ENCODE peak calls at places on chromosomes 2 and 18, in seven cellular contexts. J is HCT116, N is neural progenitor cell, A is A549, M is gastrocnemius medialis, W is hepatocyte, C is tibial nerve. E is an unnamed sample.

GRCh38 chr2:69482471-69482870 is 45.2 kb upstream of the NFU1 start:
- DNase-seq in M (no peak), N (no peak), A (no peak), W (no peak), C (no peak), J (no peak), E (no peak)

GRCh38 chr2:127535422-127535901 is at the start of gene MYO7B:
- DNase-seq in A (no peak), J (no peak), N (no peak), M (no peak), C (no peak), W (peak), E (no peak)

GRCh38 chr2:1742680-1743395 is 1.5 kb downstream of the PXDN start:
- DNase-seq in A (peak), N (peak), W (peak), C (peak), J (no peak), M (peak), E (no peak)

GRCh38 chr2:136347976-136348375 is 230.0 kb upstream of the CXCR4 start:
- DNase-seq in A (no peak), M (no peak), W (no peak), C (no peak), N (peak), J (no peak), E (no peak)

GRCh38 chr18:68150976-68151375 is 563.9 kb downstream of the TMX3 start:
- DNase-seq in A (no peak), W (no peak), J (no peak), M (no peak), C (no peak), N (no peak), E (no peak)

GRCh38 chr2:26768759-26769500 is 4.8 kb downstream of the SLC35F6 start:
- DNase-seq in M (peak), W (peak), A (peak), J (peak), C (peak), N (no peak), E (peak)

GRCh38 chr2:238130696-238131628 is 7.5 kb upstream of the KLHL30 start:
- DNase-seq in N (no peak), C (no peak), J (no peak), W (no peak), A (no peak), M (no peak), E (no peak)

GRCh38 chr2:144404621-144405312 is 115.2 kb downstream of the ZEB2 start:
- DNase-seq in J (no peak), A (no peak), W (no peak), C (no peak), N (no peak), M (peak), E (no peak)

GRCh38 chr2:197258580-197258979 is 52.0 kb downstream of the ANKRD44 start:
- DNase-seq in M (no peak), C (no peak), N (no peak), J (no peak), A (no peak), W (no peak), E (no peak)

GRCh38 chr2:58919316-58919715 is 678.2 kb upstream of the FANCL start:
- DNase-seq in M (no peak), C (no peak), J (no peak), A (no peak), W (no peak), N (no peak), E (no peak)

GRCh38 chr18:60248563-60249330 is 123.8 kb downstream of the MC4R start:
- DNase-seq in W (no peak), M (no peak), J (no peak), N (no peak), C (no peak), A (no peak), E (no peak)

GRCh38 chr18:39389800-39390379 is 1824.3 kb upstream of the CELF4 start:
- DNase-seq in J (no peak), M (no peak), C (no peak), N (peak), W (no peak), A (no peak), E (no peak)

GRCh38 chr2:127086800-127087737 is 19.9 kb downstream of the BIN1 start:
- DNase-seq in M (peak), A (no peak), J (no peak), W (peak), N (peak), C (peak), E (no peak)

GRCh38 chr2:161122772-161123530 is 37.3 kb upstream of the TANK start:
- DNase-seq in W (peak), C (no peak), J (peak), A (peak), M (peak), N (no peak), E (no peak)

GRCh38 chr2:241855888-241856422 is 2.7 kb downstream of the PDCD1 start:
- DNase-seq in W (no peak), M (peak), C (no peak), A (no peak), J (no peak), N (no peak), E (no peak)

GRCh38 chr2:47065771-47066380 is 89.2 kb downstream of the STPG4 start:
- DNase-seq in A (no peak), C (no peak), J (no peak), N (no peak), W (no peak), M (no peak), E (no peak)

GRCh38 chr2:138572318-138572717 is 70.7 kb downstream of the SPOPL start:
- DNase-seq in J (no peak), A (no peak), C (no peak), M (no peak), W (no peak), N (no peak), E (no peak)

GRCh38 chr2:208970070-208970469 is 453.8 kb upstream of the MAP2 start:
- DNase-seq in M (no peak), N (no peak), A (no peak), W (no peak), J (no peak), C (no peak), E (no peak)

GRCh38 chr2:15614545-15615309 is 23.1 kb downstream of the DDX1 start:
- DNase-seq in N (no peak), A (no peak), J (no peak), W (no peak), M (no peak), C (no peak), E (no peak)

GRCh38 chr2:215796160-215796559 is 217.2 kb downstream of the MREG start:
- DNase-seq in A (no peak), J (no peak), W (no peak), C (no peak), M (no peak), N (no peak), E (no peak)

GRCh38 chr2:11073251-11073650 is 82.0 kb upstream of the SLC66A3 start:
- DNase-seq in W (peak), A (no peak), M (no peak), C (no peak), J (peak), N (peak), E (no peak)

GRCh38 chr18:29234751-29235150 is 1057.8 kb upstream of the CDH2 start:
- DNase-seq in N (no peak), A (no peak), C (no peak), M (no peak), J (no peak), W (no peak), E (no peak)

GRCh38 chr2:172428841-172429173 is 1.4 kb downstream of the ITGA6 start:
- DNase-seq in M (no peak), N (no peak), J (no peak), C (no peak), A (no peak), W (no peak), E (no peak)

GRCh38 chr2:160719116-160719515 is 225.5 kb upstream of the RBMS1 start:
- DNase-seq in A (no peak), N (no peak), J (no peak), W (no peak), M (no peak), C (no peak), E (no peak)

GRCh38 chr18:70469916-70470315 is 181.1 kb downstream of the SOCS6 start:
- DNase-seq in W (no peak), C (no peak), M (no peak), J (no peak), A (no peak), N (peak), E (peak)

GRCh38 chr2:71603311-71603794 is 150.0 kb downstream of the DYSF start:
- DNase-seq in W (no peak), N (no peak), M (peak), J (no peak), C (peak), A (no peak), E (no peak)

GRCh38 chr2:221518201-221518936 is 53.7 kb downstream of the EPHA4 start:
- DNase-seq in J (no peak), A (no peak), C (no peak), W (no peak), M (no peak), N (no peak), E (no peak)

GRCh38 chr18:27428120-27428519 is 243.0 kb upstream of the CHST9 start:
- DNase-seq in J (no peak), W (peak), N (no peak), A (no peak), M (no peak), C (no peak), E (no peak)

GRCh38 chr18:5895300-5895885 is at the start of gene TMEM200C:
- DNase-seq in W (peak), A (no peak), M (no peak), J (no peak), C (no peak), N (peak), E (no peak)

GRCh38 chr18:45518770-45519169 is 96.5 kb upstream of the SLC14A2 start:
- DNase-seq in M (no peak), W (no peak), A (no peak), J (no peak), N (no peak), C (no peak), E (no peak)

DNA sequence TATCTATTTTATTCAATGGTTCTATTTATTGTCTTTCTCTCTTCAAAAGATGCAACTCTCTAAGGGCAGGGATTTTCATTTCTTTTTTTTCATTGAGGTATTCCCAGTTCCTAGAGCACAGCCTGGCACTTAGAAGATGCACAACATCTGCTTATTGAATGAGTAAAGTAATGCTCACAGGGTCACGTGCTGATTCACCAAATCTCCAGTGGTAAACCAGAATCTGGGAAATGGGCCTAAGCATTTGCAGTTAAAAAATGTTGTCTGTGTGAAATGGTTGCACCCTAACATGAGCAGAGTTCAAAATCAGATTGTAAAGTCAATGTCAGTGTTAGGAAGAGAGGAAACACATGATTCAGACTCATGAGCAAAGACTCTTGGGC is 15.8 kb downstream of the SLC8A1 start:
- DNase-seq in J (no peak), M (no peak), W (no peak), C (no peak), A (no peak), N (no peak), E (no peak)
- H3K27ac ChIP-seq in J (no peak), M (no peak), W (no peak), C (no peak), A (peak), N (no peak), E (no peak)

GRCh38 chr2:53476800-53477199 is 290.8 kb upstream of the CHAC2 start:
- DNase-seq in W (no peak), M (no peak), N (no peak), A (no peak), C (no peak), J (no peak), E (no peak)

GRCh38 chr2:53473236-53473635 is 294.4 kb upstream of the CHAC2 start:
- DNase-seq in M (no peak), W (peak), N (peak), J (no peak), C (no peak), A (no peak), E (no peak)

GRCh38 chr2:53473762-53474161 is 293.8 kb upstream of the CHAC2 start:
- DNase-seq in N (no peak), C (no peak), W (no peak), M (no peak), J (no peak), A (no peak), E (no peak)

GRCh38 chr2:53475766-53476165 is 291.8 kb upstream of the CHAC2 start:
- DNase-seq in J (no peak), A (no peak), M (no peak), C (no peak), N (no peak), W (no peak), E (no peak)

DNA sequence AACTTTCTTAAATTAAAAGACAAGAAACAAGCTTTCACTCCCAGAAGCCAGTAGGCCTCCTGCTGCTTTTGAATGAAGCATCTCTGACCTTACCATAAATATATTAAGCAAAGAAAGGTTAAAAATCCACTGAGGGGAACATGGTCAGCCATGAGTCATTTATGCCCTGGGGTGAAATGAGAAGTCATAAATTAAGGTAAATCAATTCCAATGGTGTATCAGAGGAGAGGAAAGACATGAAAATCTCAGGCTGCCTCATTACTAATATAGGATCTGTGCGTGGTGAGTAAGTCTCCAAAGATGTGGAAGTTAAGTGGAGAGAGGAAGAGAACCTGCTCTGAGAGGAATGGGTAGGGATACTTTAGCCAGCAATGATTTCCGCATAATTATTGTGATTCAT is 292.3 kb upstream of the CHAC2 start:
- DNase-seq in M (no peak), N (no peak), C (no peak), A (no peak), W (no peak), J (peak), E (no peak)
- H3K27ac ChIP-seq in M (no peak), N (no peak), C (no peak), A (peak), W (no peak), J (peak), E (no peak)

GRCh38 chr18:23693849-23694248 is 4.6 kb downstream of the LAMA3 start:
- DNase-seq in C (no peak), W (peak), J (no peak), M (no peak), N (no peak), A (no peak), E (no peak)

GRCh38 chr18:23690505-23691068 is 1.3 kb downstream of the LAMA3 start:
- DNase-seq in J (no peak), A (no peak), W (no peak), M (no peak), N (peak), C (no peak), E (no peak)

GRCh38 chr18:23688528-23688927 is 725 bp upstream of the LAMA3 start:
- DNase-seq in N (no peak), M (no peak), A (no peak), J (no peak), W (no peak), C (no peak), E (no peak)

GRCh38 chr18:23689031-23689615 is at the start of gene LAMA3:
- DNase-seq in J (no peak), A (peak), M (no peak), W (peak), N (peak), C (peak), E (no peak)

DNA sequence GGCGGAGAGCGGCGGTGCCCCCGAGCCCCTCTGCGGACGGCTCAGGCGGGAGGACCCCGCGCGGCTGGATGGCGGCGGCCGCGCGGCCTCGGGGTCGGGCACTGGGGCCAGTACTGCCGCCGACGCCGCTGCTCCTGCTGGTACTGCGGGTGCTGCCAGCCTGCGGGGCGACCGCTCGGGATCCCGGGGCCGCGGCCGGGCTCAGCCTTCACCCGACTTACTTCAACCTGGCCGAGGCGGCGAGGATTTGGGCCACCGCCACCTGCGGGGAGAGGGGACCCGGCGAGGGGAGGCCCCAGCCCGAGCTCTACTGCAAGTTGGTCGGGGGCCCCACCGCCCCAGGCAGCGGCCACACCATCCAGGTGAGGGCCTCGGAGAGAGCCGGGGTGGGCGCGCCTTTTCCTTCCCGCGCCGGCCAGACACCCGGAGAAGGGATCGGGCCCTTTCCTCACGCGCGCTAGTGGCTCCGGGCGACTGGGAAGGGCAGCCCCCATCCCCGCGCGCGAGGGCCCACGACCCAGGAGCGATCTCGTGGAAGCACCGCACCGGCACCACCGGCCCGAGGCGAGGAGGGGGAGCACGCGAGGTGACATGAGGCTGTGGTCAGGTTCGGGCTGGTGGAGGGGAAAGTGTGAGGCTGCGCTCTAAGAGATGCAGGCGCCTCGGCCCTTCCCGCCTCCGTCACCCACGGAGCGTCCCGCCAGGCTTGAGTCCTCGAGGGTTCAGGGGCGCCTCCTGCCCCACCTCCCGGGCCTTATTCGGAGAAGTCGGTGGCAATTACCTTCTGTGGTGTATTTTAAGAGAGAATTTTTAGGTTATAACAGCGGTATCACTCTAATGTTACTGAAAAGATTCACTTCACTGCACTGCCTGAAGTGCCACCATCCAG is 607 bp downstream of the LAMA3 start:
- DNase-seq in W (peak), A (peak), C (no peak), M (no peak), N (peak), J (no peak), E (no peak)
- H3K27ac ChIP-seq in W (peak), A (peak), C (peak), M (no peak), N (no peak), J (no peak), E (no peak)

GRCh38 chr2:62595468-62595867 is 89.5 kb upstream of the TMEM17 start:
- DNase-seq in J (no peak), N (no peak), C (no peak), A (no peak), M (no peak), W (no peak), E (no peak)
- H3K27ac ChIP-seq in J (no peak), N (no peak), C (peak), A (peak), M (no peak), W (no peak), E (no peak)

GRCh38 chr2:169690958-169691357 is 3.2 kb downstream of the CFAP210 start:
- DNase-seq in J (no peak), M (no peak), N (no peak), W (no peak), C (no peak), A (no peak), E (no peak)

GRCh38 chr2:169694113-169694893 is at the start of the genes CFAP210 and PHOSPHO2:
- DNase-seq in W (peak), J (peak), A (peak), C (peak), N (peak), M (peak), E (peak)

GRCh38 chr2:169696381-169696780 is 2.1 kb downstream of the PHOSPHO2 start:
- DNase-seq in M (no peak), J (no peak), C (no peak), N (no peak), W (no peak), A (no peak), E (no peak)

GRCh38 chr2:169694894-169695260 is 608 bp downstream of the PHOSPHO2 start:
- DNase-seq in W (no peak), A (no peak), N (no peak), C (no peak), M (no peak), J (no peak), E (no peak)

GRCh38 chr2:169693344-169693743 is 861 bp downstream of the CFAP210 start:
- DNase-seq in A (no peak), M (no peak), C (no peak), J (peak), W (no peak), N (no peak), E (no peak)
- H3K27ac ChIP-seq in A (no peak), M (no peak), C (no peak), J (no peak), W (no peak), N (no peak), E (no peak)

E was measured in substantia nigra.